ENCODE peak calls at places on chromosomes 2 and 18, in four cellular contexts. P, H, I and X are unnamed samples.

GRCh38 chr2:185979546-185980071 is 241.0 kb downstream of the FSIP2 start:
- DNase-seq in P (peak), H (no peak), I (no peak), X (no peak)

GRCh38 chr2:151289972-151290335 is 486 bp upstream of the NMI start:
- DNase-seq in P (peak), H (peak), I (no peak), X (no peak)

GRCh38 chr18:11027862-11028261 is 121.5 kb downstream of the PIEZO2 start:
- DNase-seq in P (no peak), H (no peak), I (no peak), X (no peak)

GRCh38 chr18:31513189-31513907 is 15.4 kb downstream of the DSG2 start:
- DNase-seq in P (peak), H (no peak), I (no peak), X (no peak)

GRCh38 chr2:85826990-85827878 is 61.6 kb downstream of the ST3GAL5 start:
- DNase-seq in P (peak), H (peak), I (peak), X (peak)

GRCh38 chr2:105919826-105920225 is 175.1 kb downstream of the NCK2 start:
- DNase-seq in P (peak), H (peak), I (no peak), X (no peak)

GRCh38 chr2:48572797-48573196 is 42.8 kb downstream of the STON1 start:
- DNase-seq in P (no peak), H (no peak), I (peak), X (no peak)

GRCh38 chr2:39416172-39416571 is 20.9 kb downstream of the MAP4K3 start:
- DNase-seq in P (no peak), H (no peak), I (no peak), X (no peak)

GRCh38 chr2:8923173-8923572 is 80.3 kb downstream of the MBOAT2 start:
- DNase-seq in P (no peak), H (no peak), I (no peak), X (no peak)

GRCh38 chr18:52829876-52830390 is 489.9 kb downstream of the DCC start:
- DNase-seq in P (no peak), H (no peak), I (no peak), X (no peak)

GRCh38 chr18:5311273-5312009 is 15.9 kb upstream of the ZBTB14 start:
- DNase-seq in P (no peak), H (no peak), I (no peak), X (no peak)

GRCh38 chr18:37419272-37419671 is 146.3 kb downstream of the CELF4 start:
- DNase-seq in P (peak), H (no peak), I (no peak), X (no peak)